ENCODE peak calls at places on chromosomes 3 and 15, in ten cellular contexts. V, N, Y, I, U, X, J, E, R and S are unnamed samples.

GRCh38 chr3:16487506-16488175 is 25.9 kb downstream of the RFTN1 start:
- DNase-seq in V (no peak), N (no peak), Y (no peak), I (no peak), U (no peak), X (no peak), J (no peak), E (no peak), R (no peak), S (no peak)

GRCh38 chr3:82048711-82049110 is 287.3 kb upstream of the GBE1 start:
- DNase-seq in V (no peak), N (no peak), Y (no peak), I (no peak), U (no peak), X (no peak), J (no peak), E (no peak), R (no peak), S (no peak)

GRCh38 chr3:107524214-107525100 is 1.7 kb downstream of the BBX start:
- DNase-seq in V (peak), N (peak), Y (peak), I (peak), U (peak), X (peak), J (peak), E (peak), R (peak), S (peak)

GRCh38 chr3:187518207-187518606 is 150.0 kb downstream of the RTP4 start:
- DNase-seq in V (no peak), N (no peak), Y (no peak), I (no peak), U (no peak), X (no peak), J (no peak), E (no peak), R (no peak), S (no peak)

GRCh38 chr3:156792945-156793344 is 33.2 kb upstream of the LEKR1 start:
- DNase-seq in V (no peak), N (no peak), Y (no peak), I (no peak), U (no peak), X (peak), J (peak), E (peak), R (no peak), S (peak)

GRCh38 chr15:43168192-43169107 is 16.8 kb upstream of the CCNDBP1 start:
- DNase-seq in V (no peak), N (no peak), Y (no peak), I (no peak), U (no peak), X (peak), J (no peak), E (peak), R (peak), S (no peak)

GRCh38 chr3:45210308-45211038 is 15.6 kb downstream of the TMEM158 start:
- DNase-seq in V (peak), N (peak), Y (peak), I (peak), U (peak), X (peak), J (peak), E (peak), R (peak), S (peak)

GRCh38 chr3:30649572-30650310 is 43.3 kb downstream of the TGFBR2 start:
- DNase-seq in V (no peak), N (no peak), Y (no peak), I (no peak), U (no peak), X (no peak), J (no peak), E (peak), R (no peak), S (peak)